ENCODE peak calls at places on chromosomes 13 and 19, in ten cellular contexts. M, G, H, B, K, R, Z, L, E and D are unnamed samples.

GRCh38 chr19:38173324-38174041 is 50.5 kb downstream of the DPF1 start:
- DNase-seq in L (no peak), M (no peak), R (no peak), H (peak), G (no peak), B (peak), K (no peak), E (no peak), Z (no peak), D (no peak)

GRCh38 chr19:2491130-2491801 is 15.3 kb downstream of the GADD45B start:
- DNase-seq in R (no peak), G (peak), L (peak), M (no peak), B (peak), H (no peak), E (no peak), Z (peak), K (no peak), D (no peak)

GRCh38 chr13:103289661-103290060 is 223.4 kb upstream of the SLC10A2 start:
- DNase-seq in K (no peak), B (no peak), R (no peak), E (no peak), M (no peak), G (no peak), Z (no peak), H (no peak), L (no peak), D (no peak)

GRCh38 chr13:112101360-112101930 is 34.5 kb downstream of the SOX1 start:
- DNase-seq in G (no peak), K (no peak), Z (no peak), E (no peak), M (no peak), R (no peak), B (no peak), H (no peak), L (no peak), D (peak)

GRCh38 chr13:94382520-94382919 is 97.0 kb downstream of the DCT start:
- DNase-seq in G (no peak), E (no peak), H (no peak), K (no peak), M (no peak), B (no peak), Z (peak), R (no peak), L (no peak), D (peak)

GRCh38 chr19:6947745-6948144 is 60.4 kb downstream of the ADGRE1 start:
- DNase-seq in K (no peak), R (no peak), G (no peak), B (peak), Z (peak), E (no peak), L (peak), M (peak), H (no peak), D (no peak)

GRCh38 chr13:75418997-75419396 is 63.0 kb downstream of the TBC1D4 start:
- DNase-seq in E (no peak), G (no peak), H (no peak), M (no peak), Z (no peak), L (peak), R (no peak), B (no peak), K (no peak), D (no peak)

GRCh38 chr19:887072-887471 is 5.9 kb downstream of the MED16 start:
- DNase-seq in B (peak), G (no peak), H (no peak), E (no peak), Z (peak), M (no peak), K (no peak), R (no peak), L (peak), D (no peak)

GRCh38 chr13:21117104-21117809 is 55.9 kb upstream of the LATS2 start:
- DNase-seq in R (no peak), M (no peak), K (no peak), B (no peak), E (no peak), L (no peak), G (no peak), Z (no peak), H (no peak), D (peak)

GRCh38 chr19:18392417-18392816 is 5.0 kb downstream of the LRRC25 start:
- DNase-seq in M (no peak), L (no peak), Z (no peak), R (no peak), B (no peak), G (no peak), E (no peak), H (no peak), K (no peak), D (no peak)

GRCh38 chr13:30421093-30422055 is 919 bp upstream of the UBE2L5 start:
- DNase-seq in M (peak), H (peak), Z (peak), E (peak), L (peak), G (peak), R (peak), K (peak), B (peak), D (peak)

GRCh38 chr13:19984430-19985218 is 26.1 kb downstream of the ZMYM2 start:
- DNase-seq in M (no peak), B (peak), G (peak), L (peak), K (no peak), E (peak), R (peak), Z (peak), H (no peak), D (peak)

GRCh38 chr13:48146122-48146521 is 51.2 kb upstream of the MED4 start:
- DNase-seq in E (no peak), Z (no peak), K (no peak), M (no peak), L (no peak), B (no peak), H (no peak), R (no peak), G (no peak), D (no peak)

GRCh38 chr13:80881495-80882482 is 540.9 kb upstream of the SPRY2 start:
- DNase-seq in Z (peak), L (peak), R (no peak), E (peak), B (no peak), K (no peak), M (no peak), H (no peak), G (no peak), D (no peak)

GRCh38 chr19:23914402-23915286 is at the start of gene ZNF726:
- DNase-seq in M (peak), L (peak), Z (peak), H (peak), B (peak), K (peak), R (peak), G (peak), E (peak), D (peak)

GRCh38 chr19:29506619-29506911 is 19.2 kb upstream of the VSTM2B start:
- DNase-seq in H (no peak), K (no peak), Z (no peak), R (no peak), M (no peak), L (no peak), G (no peak), E (no peak), B (no peak), D (no peak)

GRCh38 chr19:43526884-43527859 is at the start of gene ETHE1:
- DNase-seq in E (peak), L (peak), G (peak), H (peak), K (peak), R (peak), Z (peak), M (peak), B (peak), D (peak)

GRCh38 chr13:22700488-22700887 is 480.3 kb upstream of the SGCG start:
- DNase-seq in M (no peak), L (no peak), G (no peak), Z (no peak), E (no peak), R (no peak), H (no peak), K (no peak), B (no peak), D (no peak)

GRCh38 chr19:53809518-53810186 is 14.5 kb downstream of the NLRP12 start:
- DNase-seq in H (no peak), Z (no peak), K (no peak), M (no peak), B (no peak), L (no peak), R (peak), E (peak), G (no peak), D (peak)

GRCh38 chr19:46196410-46197124 is 33.0 kb upstream of the IGFL1 start:
- DNase-seq in R (no peak), L (no peak), B (no peak), H (no peak), K (no peak), G (no peak), E (no peak), M (no peak), Z (no peak), D (no peak)

GRCh38 chr19:12899891-12900518 is 9.0 kb downstream of the GCDH start:
- DNase-seq in E (no peak), R (no peak), G (no peak), Z (no peak), L (no peak), K (no peak), M (peak), B (no peak), H (no peak), D (no peak)

GRCh38 chr19:5966215-5966614 is 11.7 kb downstream of the RANBP3 start:
- DNase-seq in R (no peak), H (no peak), M (no peak), B (no peak), Z (no peak), G (no peak), K (no peak), L (peak), E (no peak), D (no peak)

GRCh38 chr19:30287259-30287658 is 84.9 kb upstream of the ZNF536 start:
- DNase-seq in B (no peak), M (no peak), Z (no peak), K (no peak), E (no peak), G (no peak), R (no peak), H (no peak), L (no peak), D (no peak)

GRCh38 chr19:53908933-53909415 is at the start of gene CACNG7:
- DNase-seq in H (peak), E (no peak), M (no peak), K (no peak), B (no peak), G (no peak), R (peak), Z (no peak), L (no peak), D (no peak)

GRCh38 chr19:45542234-45542668 is 35.0 kb downstream of the VASP start:
- DNase-seq in H (no peak), G (no peak), Z (peak), K (no peak), B (no peak), M (no peak), L (no peak), E (no peak), R (no peak), D (no peak)

GRCh38 chr19:47209323-47210179 is 21.4 kb downstream of the BBC3 start:
- DNase-seq in R (no peak), K (no peak), B (no peak), M (no peak), L (peak), Z (no peak), G (no peak), E (no peak), H (no peak), D (no peak)

GRCh38 chr13:44397766-44398223 is 24.2 kb downstream of the SERP2 start:
- DNase-seq in M (no peak), K (no peak), R (no peak), B (peak), E (no peak), G (no peak), L (peak), Z (no peak), H (no peak), D (peak)

GRCh38 chr13:107370036-107370785 is 802.3 kb upstream of the ARGLU1 start:
- DNase-seq in E (no peak), H (no peak), B (no peak), R (no peak), G (no peak), Z (no peak), L (peak), K (no peak), M (no peak), D (no peak)